ENCODE peak calls at places on chromosomes 16 and 17, in five cellular contexts. X, Z, P, D and H are unnamed samples.

GRCh38 chr16:84677017-84677803 is 22.6 kb upstream of the USP10 start:
- DNase-seq in X (no peak), Z (no peak), P (no peak), D (no peak), H (no peak)

GRCh38 chr16:85182774-85183173 is 70.5 kb upstream of the CIBAR2 start:
- DNase-seq in X (no peak), Z (no peak), P (no peak), D (no peak), H (no peak)

GRCh38 chr17:72677714-72678390 is 414.6 kb downstream of the SLC39A11 start:
- DNase-seq in X (no peak), Z (no peak), P (peak; percentile 4), D (no peak), H (no peak)

GRCh38 chr17:80826346-80826954 is 165.2 kb upstream of the CHMP6 start:
- DNase-seq in X (no peak), Z (no peak), P (no peak), D (no peak), H (peak; percentile 32)

GRCh38 chr17:73415782-73416181 is 104.0 kb upstream of the CDC42EP4 start:
- DNase-seq in X (no peak), Z (no peak), P (no peak), D (no peak), H (no peak)

GRCh38 chr16:56921571-56921970 is 10.4 kb upstream of the HERPUD1 start:
- DNase-seq in X (no peak), Z (no peak), P (no peak), D (no peak), H (no peak)

GRCh38 chr17:77140878-77141767 is at the start of gene SEC14L1:
- DNase-seq in X (peak; percentile 24), Z (no peak), P (peak; percentile 75), D (peak; percentile 33), H (no peak)

GRCh38 chr17:80464486-80464885 is 11.9 kb downstream of the NPTX1 start:
- DNase-seq in X (no peak), Z (no peak), P (no peak), D (no peak), H (no peak)

GRCh38 chr16:50271148-50272041 is 5.0 kb downstream of the ADCY7 start:
- DNase-seq in X (no peak), Z (no peak), P (peak; percentile 43), D (no peak), H (no peak)

GRCh38 chr16:28915181-28915580 is 9.9 kb downstream of the RABEP2 start:
- DNase-seq in X (no peak), Z (no peak), P (no peak), D (no peak), H (no peak)

GRCh38 chr16:85301171-85301690 is 189.0 kb upstream of the CIBAR2 start:
- DNase-seq in X (no peak), Z (no peak), P (no peak), D (no peak), H (no peak)

GRCh38 chr16:64362193-64362592 is 759.7 kb downstream of the CDH11 start:
- DNase-seq in X (no peak), Z (no peak), P (no peak), D (no peak), H (no peak)

GRCh38 chr16:27950488-27950887 is 113.0 kb downstream of the GSG1L start:
- DNase-seq in X (no peak), Z (no peak), P (no peak), D (no peak), H (no peak)